ENCODE peak calls at places on chromosomes 2 and 18, in six cellular contexts. D, C, P, R, A and H are unnamed samples.

GRCh38 chr18:75140296-75140695 is 68.6 kb downstream of the PTGR3 start:
- DNase-seq in D (no peak), C (peak), P (no peak), R (peak), A (peak), H (no peak)

GRCh38 chr2:41932241-41933034 is 115.4 kb upstream of the PKDCC start:
- DNase-seq in D (peak), C (no peak), P (peak), R (peak), A (no peak), H (peak)

GRCh38 chr2:160492401-160493226 is 993 bp downstream of the RBMS1 start:
- DNase-seq in D (peak), C (peak), P (peak), R (peak), A (peak), H (peak)

GRCh38 chr2:180781276-180781675 is 199.1 kb upstream of the UBE2E3 start:
- DNase-seq in D (no peak), C (no peak), P (no peak), R (no peak), A (no peak), H (no peak)

GRCh38 chr18:26089247-26090129 is 925 bp downstream of the SS18 start:
- DNase-seq in D (peak), C (no peak), P (peak), R (no peak), A (no peak), H (peak)

GRCh38 chr2:172248381-172249173 is 145.9 kb upstream of the DLX2 start:
- DNase-seq in D (no peak), C (no peak), P (no peak), R (no peak), A (no peak), H (no peak)

GRCh38 chr18:75211002-75211621 is 515 bp downstream of the TSHZ1 start:
- DNase-seq in D (no peak), C (peak), P (no peak), R (no peak), A (peak), H (peak)

GRCh38 chr2:241417626-241418025 is 61.5 kb downstream of the FARP2 start:
- DNase-seq in D (no peak), C (no peak), P (no peak), R (no peak), A (no peak), H (no peak)

DNA sequence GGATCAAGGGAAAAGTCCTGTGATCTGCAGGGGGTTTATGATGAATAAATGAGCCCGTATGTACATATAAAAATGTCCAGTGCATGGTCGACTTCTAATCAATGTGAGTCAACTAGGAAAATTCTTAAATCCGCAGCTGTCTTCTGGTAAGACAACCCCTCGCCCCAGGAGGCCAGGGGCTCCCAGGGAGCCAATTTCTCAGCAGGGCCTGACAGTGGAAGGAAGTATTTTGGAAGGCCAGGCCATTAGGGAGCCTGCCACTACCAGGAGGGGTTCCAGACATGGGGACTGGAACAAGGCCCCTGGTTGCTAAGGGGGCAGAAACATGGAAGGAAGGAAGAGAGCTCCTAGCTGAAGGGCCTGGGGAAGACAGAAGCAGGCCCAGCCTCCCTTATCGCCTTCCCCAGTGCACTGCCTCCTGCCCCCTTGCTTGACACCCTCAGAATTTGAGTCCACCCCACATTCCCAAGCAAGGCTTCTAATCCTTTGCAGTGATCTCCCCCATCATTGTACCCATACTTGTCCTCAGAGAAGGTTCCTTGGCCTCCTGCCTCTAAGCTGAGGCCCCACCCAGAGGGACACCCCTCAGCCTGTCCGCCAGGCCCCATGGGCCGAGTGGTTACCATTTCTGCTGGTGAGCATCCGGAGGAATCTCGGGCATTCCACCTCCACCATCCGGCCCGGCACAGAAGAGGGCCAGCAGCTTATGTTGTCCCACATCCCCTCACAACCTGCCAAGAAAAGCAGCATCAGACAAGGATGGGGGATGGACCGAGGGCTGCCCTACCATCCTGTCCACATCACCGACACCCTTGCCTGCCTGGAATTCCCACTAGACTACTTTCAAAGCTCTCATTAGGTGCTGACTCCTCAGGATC is 45.9 kb downstream of the SCTR start:
- DNase-seq in D (no peak), C (peak), P (no peak), R (peak), A (no peak), H (peak)
- TF ChIP-seq CTCF in D (no peak), C (no peak), P (no peak), R (no peak), A (no peak), H (no peak)

GRCh38 chr2:1843646-1844045 is 99.3 kb upstream of the PXDN start:
- DNase-seq in D (no peak), C (no peak), P (no peak), R (no peak), A (no peak), H (no peak)
- H3K27ac ChIP-seq in D (no peak), C (no peak), P (no peak), R (no peak), A (no peak), H (no peak)

GRCh38 chr2:217415316-217415715 is 555.5 kb upstream of the TNP1 start:
- DNase-seq in D (no peak), C (no peak), P (no peak), R (no peak), A (no peak), H (no peak)
- H3K4me3 ChIP-seq in D (no peak), C (no peak), P (no peak), R (no peak), A (no peak), H (no peak)

GRCh38 chr2:85843543-85843942 is 45.2 kb downstream of the ST3GAL5 start:
- DNase-seq in D (peak), C (no peak), P (no peak), R (no peak), A (no peak), H (peak)
- TF ChIP-seq CTCF in D (peak), C (peak), P (peak), R (no peak), A (peak), H (peak)

GRCh38 chr2:9660781-9661180 is 30.0 kb upstream of the YWHAQ start:
- DNase-seq in D (no peak), C (no peak), P (no peak), R (no peak), A (no peak), H (no peak)

GRCh38 chr2:9657083-9657482 is 26.3 kb upstream of the YWHAQ start:
- DNase-seq in D (no peak), C (no peak), P (no peak), R (no peak), A (no peak), H (no peak)

GRCh38 chr2:9658972-9659371 is 28.2 kb upstream of the YWHAQ start:
- DNase-seq in D (no peak), C (no peak), P (peak), R (no peak), A (no peak), H (no peak)

GRCh38 chr2:9657731-9658130 is 26.9 kb upstream of the YWHAQ start:
- DNase-seq in D (no peak), C (no peak), P (no peak), R (no peak), A (no peak), H (no peak)

GRCh38 chr2:9660154-9660553 is 29.4 kb upstream of the YWHAQ start:
- DNase-seq in D (no peak), C (no peak), P (no peak), R (no peak), A (no peak), H (no peak)
- H3K27ac ChIP-seq in D (no peak), C (no peak), P (no peak), R (no peak), A (no peak), H (no peak)

GRCh38 chr2:113699048-113699447 is 57.4 kb downstream of the SLC35F5 start:
- DNase-seq in D (no peak), C (no peak), P (no peak), R (no peak), A (no peak), H (no peak)
- H3K4me3 ChIP-seq in D (no peak), C (no peak), P (no peak), R (no peak), A (no peak), H (no peak)

GRCh38 chr2:207695293-207695692 is 16.1 kb upstream of the CCNYL1 start:
- DNase-seq in D (no peak), C (no peak), P (no peak), R (no peak), A (no peak), H (no peak)

GRCh38 chr2:207693641-207694249 is 17.7 kb upstream of the CCNYL1 start:
- DNase-seq in D (no peak), C (no peak), P (no peak), R (no peak), A (no peak), H (peak)

GRCh38 chr2:207688597-207688996 is 22.8 kb upstream of the CCNYL1 start:
- DNase-seq in D (no peak), C (no peak), P (no peak), R (no peak), A (no peak), H (no peak)

GRCh38 chr2:207694811-207695281 is 16.6 kb upstream of the CCNYL1 start:
- DNase-seq in D (no peak), C (no peak), P (no peak), R (no peak), A (no peak), H (no peak)

DNA sequence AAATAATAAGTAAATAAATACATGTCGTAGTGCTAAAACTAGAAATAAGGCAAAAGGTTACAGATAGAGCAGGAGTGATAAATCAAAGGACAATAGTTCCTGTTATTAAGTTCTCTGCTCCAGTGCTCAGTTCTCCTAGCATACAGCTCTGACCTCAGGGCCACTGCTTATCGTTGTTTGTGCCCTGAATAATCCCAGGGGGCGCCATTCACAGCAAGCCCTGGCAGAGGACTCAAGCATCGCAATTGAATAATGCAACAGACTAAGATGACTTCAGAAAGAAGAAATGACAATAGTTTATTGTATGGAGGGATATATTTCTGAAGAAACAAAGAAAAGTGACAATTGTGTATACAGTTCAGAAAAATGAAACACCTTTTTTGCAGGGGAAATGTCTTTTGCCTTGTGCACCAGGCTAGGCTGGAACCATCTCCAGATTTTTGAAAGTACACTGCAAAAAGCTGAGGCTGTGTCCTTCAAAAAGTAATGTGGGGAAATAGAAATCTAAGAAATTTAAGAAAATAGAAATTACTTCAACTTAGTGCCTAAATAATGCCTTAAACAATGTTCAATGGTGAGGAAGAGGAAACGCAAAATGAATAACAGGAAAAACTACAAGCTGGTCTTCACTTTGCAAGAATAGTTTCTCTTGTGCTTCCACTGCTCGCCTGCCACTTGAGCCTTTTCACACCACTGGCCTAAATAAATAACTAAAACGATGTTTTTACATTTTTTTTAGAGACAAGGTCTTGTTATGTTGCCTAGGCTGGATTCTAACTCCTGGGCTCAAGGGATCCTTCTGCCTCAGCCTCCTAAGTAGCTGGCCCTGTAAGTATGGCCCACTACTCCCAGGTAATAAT is 19.0 kb upstream of the CCNYL1 start:
- DNase-seq in D (peak), C (peak), P (peak), R (no peak), A (no peak), H (peak)
- TF ChIP-seq CTCF in D (peak), C (peak), P (peak), R (peak), A (peak), H (peak)

GRCh38 chr2:71060871-71061270 is 7.6 kb upstream of the NAGK start:
- DNase-seq in D (no peak), C (no peak), P (no peak), R (no peak), A (no peak), H (no peak)

GRCh38 chr2:71063216-71063615 is 5.2 kb upstream of the NAGK start:
- DNase-seq in D (no peak), C (no peak), P (no peak), R (no peak), A (peak), H (no peak)

GRCh38 chr2:71064754-71065621 is 3.5 kb upstream of the NAGK start:
- DNase-seq in D (no peak), C (no peak), P (no peak), R (no peak), A (peak), H (no peak)

GRCh38 chr2:71066856-71067255 is 1.6 kb upstream of the NAGK start:
- DNase-seq in D (no peak), C (no peak), P (no peak), R (no peak), A (no peak), H (no peak)

GRCh38 chr2:71064110-71064611 is 4.3 kb upstream of the NAGK start:
- DNase-seq in D (no peak), C (no peak), P (no peak), R (no peak), A (peak), H (no peak)
- H3K27ac ChIP-seq in D (no peak), C (no peak), P (no peak), R (peak), A (no peak), H (peak)

DNA sequence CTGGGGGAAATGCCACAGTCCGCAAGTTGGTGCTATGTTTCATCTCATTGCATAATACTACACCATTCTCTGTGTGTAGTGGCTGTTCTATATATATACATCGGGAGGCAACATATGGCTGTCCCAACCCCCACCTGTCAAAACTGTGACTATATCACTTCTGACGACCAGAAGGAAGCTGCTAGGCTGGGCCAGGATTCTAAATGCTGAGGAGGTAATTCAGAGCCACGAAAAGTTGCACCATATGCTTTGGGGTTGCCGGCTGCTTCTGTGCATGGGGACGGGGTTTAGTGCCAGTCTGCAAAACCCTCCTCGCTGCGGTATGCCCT is 117.3 kb downstream of the MSH2 start:
- DNase-seq in D (peak), C (no peak), P (no peak), R (no peak), A (no peak), H (no peak)
- H3K4me3 ChIP-seq in D (peak), C (peak), P (no peak), R (peak), A (peak), H (no peak)

GRCh38 chr2:7014201-7014640 is 97.0 kb downstream of the RNF144A start:
- DNase-seq in D (peak), C (no peak), P (peak), R (no peak), A (peak), H (no peak)
- TF ChIP-seq CTCF in D (peak), C (peak), P (peak), R (peak), A (peak), H (peak)